ENCODE peak calls at places on chromosomes 4 and X, in nine cellular contexts. S is AG20443; Z is stimulated activated naive CD8-positive, alpha-beta T cell treated with anti-CD3 and anti-CD28 coated beads, Interleukin-15, amount 100 ng/mL, for 72 hours; W is cardiac muscle cell; G is iris pigment epithelial cell; V is Calu3; F is head of caudate nucleus; B is KBM-7; E is AG10803. J is an unnamed sample.

GRCh38 chr4:66178901-66179300 is 508.6 kb upstream of the EPHA5 start:
- DNase-seq in W (peak; percentile 14), E (no peak), F (no peak), V (no peak), B (no peak), G (peak; percentile 23), Z (no peak), S (no peak), J (no peak)

GRCh38 chr4:48985976-48986653 is at the start of gene CWH43:
- DNase-seq in Z (no peak), F (no peak), G (no peak), B (no peak), V (no peak), W (no peak), S (peak; percentile 21), E (no peak), J (no peak)

GRCh38 chrX:68725966-68726365 is 78.5 kb downstream of the STARD8 start:
- DNase-seq in S (no peak), Z (no peak), V (no peak), F (no peak), G (no peak), W (no peak), B (no peak), E (no peak), J (no peak)

GRCh38 chrX:108177321-108177990 is 85.9 kb downstream of the ATG4A start:
- DNase-seq in W (no peak), V (no peak), Z (no peak), E (no peak), S (no peak), F (no peak), B (no peak), G (peak; percentile 18), J (no peak)

GRCh38 chr4:24364852-24365251 is 219.5 kb downstream of the DHX15 start:
- DNase-seq in Z (no peak), B (no peak), F (no peak), G (no peak), V (no peak), E (no peak), W (no peak), S (no peak), J (no peak)

GRCh38 chr4:93203708-93204107 is 624.8 kb upstream of the ATOH1 start:
- DNase-seq in Z (no peak), F (no peak), W (no peak), E (no peak), S (no peak), G (peak; percentile 3), B (peak; percentile 11), V (no peak), J (peak; percentile 15)

GRCh38 chr4:123312951-123313592 is 83.5 kb upstream of the SPRY1 start:
- DNase-seq in F (peak; percentile 12), S (no peak), B (no peak), W (no peak), E (no peak), V (no peak), G (no peak), Z (no peak), J (no peak)

GRCh38 chrX:26511621-26512363 is 295.8 kb downstream of the MAGEB5 start:
- DNase-seq in V (no peak), Z (no peak), G (no peak), B (peak; percentile 73), S (no peak), E (no peak), W (no peak), F (no peak), J (no peak)

GRCh38 chrX:44432641-44433040 is 89.2 kb upstream of the EFHC2 start:
- DNase-seq in G (no peak), B (no peak), S (no peak), V (no peak), F (peak; percentile 1), Z (no peak), W (peak; percentile 36), E (peak; percentile 16), J (no peak)

GRCh38 chrX:137428251-137428661 is 137.7 kb upstream of the ZIC3 start:
- DNase-seq in S (peak; percentile 24), Z (no peak), B (no peak), E (no peak), F (no peak), W (peak; percentile 15), G (no peak), V (no peak), J (no peak)

GRCh38 chr4:56937262-56937661 is 29.6 kb downstream of the REST start:
- DNase-seq in G (peak; percentile 91), V (no peak), S (peak; percentile 70), W (peak; percentile 83), E (peak; percentile 75), B (no peak), Z (no peak), F (no peak), J (no peak)

GRCh38 chrX:9072281-9072680 is 38.4 kb upstream of the FAM9B start:
- DNase-seq in E (peak; percentile 72), S (peak; percentile 32), Z (no peak), V (no peak), B (no peak), W (peak; percentile 21), G (no peak), F (no peak), J (no peak)

GRCh38 chrX:74119016-74119910 is 184.7 kb upstream of the ZCCHC13 start:
- DNase-seq in V (peak; percentile 17), G (peak; percentile 32), F (no peak), W (peak; percentile 28), E (peak; percentile 45), S (peak; percentile 69), B (peak; percentile 14), Z (no peak), J (no peak)

GRCh38 chrX:17836830-17837229 is 24.3 kb downstream of the RAI2 start:
- DNase-seq in E (no peak), S (no peak), Z (no peak), B (no peak), F (no peak), V (no peak), W (no peak), G (no peak), J (no peak)

GRCh38 chrX:24662344-24662743 is 15.2 kb upstream of the PCYT1B start:
- DNase-seq in F (no peak), V (no peak), W (no peak), S (no peak), G (no peak), Z (no peak), E (no peak), B (no peak), J (peak; percentile 85)

GRCh38 chr4:78939667-78940008 is 400 bp upstream of the PAQR3 start:
- DNase-seq in S (no peak), F (no peak), B (no peak), V (no peak), W (no peak), Z (no peak), G (peak; percentile 18), E (no peak), J (no peak)

GRCh38 chr4:22192302-22192645 is 243.7 kb upstream of the KCNIP4 start:
- DNase-seq in W (no peak), F (no peak), E (no peak), V (no peak), B (no peak), G (no peak), S (no peak), Z (no peak), J (no peak)

GRCh38 chr4:169225812-169226211 is 44.9 kb downstream of the SH3RF1 start:
- DNase-seq in Z (no peak), W (peak; percentile 25), G (no peak), F (no peak), V (no peak), S (no peak), E (no peak), B (no peak), J (no peak)

GRCh38 chr4:41327770-41328169 is 71.0 kb downstream of the UCHL1 start:
- DNase-seq in E (no peak), Z (no peak), F (no peak), W (no peak), B (no peak), G (no peak), V (no peak), S (no peak), J (no peak)

GRCh38 chr4:37793562-37793961 is 32.9 kb upstream of the PGM2 start:
- DNase-seq in E (peak; percentile 18), B (peak; percentile 42), Z (no peak), S (peak; percentile 17), F (peak; percentile 25), V (peak; percentile 15), W (peak; percentile 39), G (peak; percentile 15), J (no peak)

GRCh38 chr4:31241504-31241903 is 521.3 kb downstream of the PCDH7 start:
- DNase-seq in E (no peak), G (no peak), F (no peak), S (no peak), Z (no peak), W (no peak), B (no peak), V (no peak), J (no peak)

GRCh38 chr4:581753-582361 is 5.8 kb upstream of the TMEM271 start:
- DNase-seq in G (no peak), F (no peak), W (no peak), E (no peak), Z (no peak), B (no peak), V (no peak), S (no peak), J (no peak)

GRCh38 chr4:931960-932712 is at the start of the genes GAK and TMEM175:
- DNase-seq in V (peak; percentile 93), E (peak; percentile 92), W (peak; percentile 97), Z (peak; percentile 98), F (peak; percentile 97), G (peak; percentile 96), B (peak; percentile 95), S (peak; percentile 100), J (peak; percentile 94)

GRCh38 chrX:108399427-108400165 is 38.6 kb downstream of the COL4A6 start:
- DNase-seq in V (no peak), W (peak; percentile 25), F (no peak), Z (no peak), S (peak; percentile 7), E (peak; percentile 4), B (no peak), G (peak; percentile 43), J (no peak)

GRCh38 chrX:40651620-40652223 is 4.4 kb upstream of the CXorf38 start:
- DNase-seq in V (peak; percentile 71), B (peak; percentile 76), G (peak; percentile 70), W (peak; percentile 70), Z (peak; percentile 36), E (peak; percentile 48), F (peak; percentile 78), S (peak; percentile 16), J (peak; percentile 78)

J was measured in testis.